ENCODE peak calls at places on chromosome 17, in ten cellular contexts. One of them, this sample, is unnamed.

GRCh38 chr17:2814049-2814448 is 17.8 kb downstream of the RAP1GAP2 start:
- DNase-seq in upper lobe of right lung: no peak
- DNase-seq in GM23338: no peak
- DNase-seq in testis: no peak
- DNase-seq in OCI-LY7: peak; percentile 28
- DNase-seq in fibroblast of lung: no peak
- DNase-seq in ascending aorta: no peak
- DNase-seq in sigmoid colon: no peak
- DNase-seq in lung: no peak
- DNase-seq in stomach: no peak
- DNase-seq in this sample: no peak

GRCh38 chr17:48546924-48547838 is 2.3 kb upstream of the HOXB2 start:
- DNase-seq in upper lobe of right lung: no peak
- DNase-seq in GM23338: no peak
- DNase-seq in testis: no peak
- DNase-seq in OCI-LY7: no peak
- DNase-seq in fibroblast of lung: peak; percentile 57
- DNase-seq in ascending aorta: no peak
- DNase-seq in sigmoid colon: peak; percentile 90
- DNase-seq in lung: no peak
- DNase-seq in stomach: no peak
- DNase-seq in this sample: no peak

GRCh38 chr17:20026960-20027359 is 17.8 kb downstream of the SPECC1 start:
- DNase-seq in upper lobe of right lung: no peak
- DNase-seq in GM23338: no peak
- DNase-seq in testis: no peak
- DNase-seq in OCI-LY7: no peak
- DNase-seq in fibroblast of lung: no peak
- DNase-seq in ascending aorta: no peak
- DNase-seq in sigmoid colon: no peak
- DNase-seq in lung: no peak
- DNase-seq in stomach: no peak
- DNase-seq in this sample: no peak

GRCh38 chr17:58333396-58334207 is 5.0 kb upstream of the TSPOAP1 start:
- DNase-seq in upper lobe of right lung: peak; percentile 20
- DNase-seq in GM23338: no peak
- DNase-seq in testis: no peak
- DNase-seq in OCI-LY7: peak; percentile 64
- DNase-seq in fibroblast of lung: no peak
- DNase-seq in ascending aorta: no peak
- DNase-seq in sigmoid colon: no peak
- DNase-seq in lung: no peak
- DNase-seq in stomach: no peak
- DNase-seq in this sample: no peak

GRCh38 chr17:72120878-72121163 is at the start of gene SOX9:
- DNase-seq in upper lobe of right lung: peak; percentile 90
- DNase-seq in GM23338: peak; percentile 97
- DNase-seq in testis: peak; percentile 95
- DNase-seq in OCI-LY7: no peak
- DNase-seq in fibroblast of lung: peak; percentile 98
- DNase-seq in ascending aorta: no peak
- DNase-seq in sigmoid colon: peak; percentile 86
- DNase-seq in lung: peak; percentile 92
- DNase-seq in stomach: peak; percentile 92
- DNase-seq in this sample: peak; percentile 97

GRCh38 chr17:30378191-30378796 is 433 bp upstream of the CPD start:
- DNase-seq in upper lobe of right lung: peak; percentile 68
- DNase-seq in GM23338: peak; percentile 37
- DNase-seq in testis: peak; percentile 50
- DNase-seq in OCI-LY7: peak; percentile 5
- DNase-seq in fibroblast of lung: peak; percentile 23
- DNase-seq in ascending aorta: no peak
- DNase-seq in sigmoid colon: peak; percentile 73
- DNase-seq in lung: no peak
- DNase-seq in stomach: peak; percentile 40
- DNase-seq in this sample: no peak

GRCh38 chr17:38898812-38899348 is 26.5 kb upstream of the LASP1NB start:
- DNase-seq in upper lobe of right lung: peak; percentile 74
- DNase-seq in GM23338: no peak
- DNase-seq in testis: no peak
- DNase-seq in OCI-LY7: peak; percentile 88
- DNase-seq in fibroblast of lung: no peak
- DNase-seq in ascending aorta: no peak
- DNase-seq in sigmoid colon: no peak
- DNase-seq in lung: peak; percentile 53
- DNase-seq in stomach: peak; percentile 50
- DNase-seq in this sample: no peak

GRCh38 chr17:38789185-38789584 is 10.2 kb downstream of the PIP4K2B start:
- DNase-seq in upper lobe of right lung: no peak
- DNase-seq in GM23338: peak; percentile 38
- DNase-seq in testis: no peak
- DNase-seq in OCI-LY7: no peak
- DNase-seq in fibroblast of lung: no peak
- DNase-seq in ascending aorta: no peak
- DNase-seq in sigmoid colon: no peak
- DNase-seq in lung: no peak
- DNase-seq in stomach: no peak
- DNase-seq in this sample: no peak

GRCh38 chr17:82101767-82102679 is 4.0 kb upstream of the FASN start:
- DNase-seq in upper lobe of right lung: no peak
- DNase-seq in GM23338: no peak
- DNase-seq in testis: no peak
- DNase-seq in OCI-LY7: peak; percentile 66
- DNase-seq in fibroblast of lung: no peak
- DNase-seq in ascending aorta: no peak
- DNase-seq in sigmoid colon: no peak
- DNase-seq in lung: no peak
- DNase-seq in stomach: peak; percentile 73
- DNase-seq in this sample: no peak

GRCh38 chr17:82105417-82105881 is 7.4 kb upstream of the FASN start:
- DNase-seq in upper lobe of right lung: no peak
- DNase-seq in GM23338: no peak
- DNase-seq in testis: no peak
- DNase-seq in OCI-LY7: peak; percentile 24
- DNase-seq in fibroblast of lung: no peak
- DNase-seq in ascending aorta: no peak
- DNase-seq in sigmoid colon: peak; percentile 64
- DNase-seq in lung: no peak
- DNase-seq in stomach: no peak
- DNase-seq in this sample: no peak

GRCh38 chr17:82105882-82106696 is 8.1 kb upstream of the FASN start:
- DNase-seq in upper lobe of right lung: peak; percentile 91
- DNase-seq in GM23338: peak; percentile 89
- DNase-seq in testis: peak; percentile 46
- DNase-seq in OCI-LY7: peak; percentile 87
- DNase-seq in fibroblast of lung: peak; percentile 35
- DNase-seq in ascending aorta: no peak
- DNase-seq in sigmoid colon: peak; percentile 73
- DNase-seq in lung: peak; percentile 81
- DNase-seq in stomach: peak; percentile 83
- DNase-seq in this sample: no peak

GRCh38 chr17:82104797-82105416 is 6.9 kb upstream of the FASN start:
- DNase-seq in upper lobe of right lung: no peak
- DNase-seq in GM23338: no peak
- DNase-seq in testis: no peak
- DNase-seq in OCI-LY7: no peak
- DNase-seq in fibroblast of lung: no peak
- DNase-seq in ascending aorta: no peak
- DNase-seq in sigmoid colon: no peak
- DNase-seq in lung: no peak
- DNase-seq in stomach: no peak
- DNase-seq in this sample: no peak

GRCh38 chr17:82103588-82104451 is 5.8 kb upstream of the FASN start:
- DNase-seq in upper lobe of right lung: peak; percentile 89
- DNase-seq in GM23338: peak; percentile 76
- DNase-seq in testis: peak; percentile 85
- DNase-seq in OCI-LY7: peak; percentile 23
- DNase-seq in fibroblast of lung: no peak
- DNase-seq in ascending aorta: no peak
- DNase-seq in sigmoid colon: peak; percentile 91
- DNase-seq in lung: peak; percentile 77
- DNase-seq in stomach: peak; percentile 89
- DNase-seq in this sample: no peak
- H3K4me1 ChIP-seq in upper lobe of right lung: peaks cover 55% of the 10 kb centered on the region
- H3K4me1 ChIP-seq in GM23338: peaks cover 51% of the 10 kb centered on the region
- H3K4me1 ChIP-seq in testis: peaks cover 53% of the 10 kb centered on the region
- H3K4me1 ChIP-seq in OCI-LY7: peaks cover 65% of the 10 kb centered on the region
- H3K4me1 ChIP-seq in fibroblast of lung: peaks cover 17% of the 10 kb centered on the region
- H3K4me1 ChIP-seq in ascending aorta: peaks cover 22% of the 10 kb centered on the region
- H3K4me1 ChIP-seq in sigmoid colon: peaks cover 57% of the 10 kb centered on the region
- H3K4me1 ChIP-seq in lung: peaks cover 38% of the 10 kb centered on the region
- H3K4me1 ChIP-seq in stomach: peaks cover 91% of the 10 kb centered on the region
- H3K4me1 ChIP-seq in this sample: peaks cover 44% of the 10 kb centered on the region

GRCh38 chr17:36534117-36534880 is at the start of gene MYO19:
- DNase-seq in upper lobe of right lung: peak; percentile 88
- DNase-seq in GM23338: peak; percentile 92
- DNase-seq in testis: peak; percentile 72
- DNase-seq in OCI-LY7: peak; percentile 66
- DNase-seq in fibroblast of lung: peak; percentile 58
- DNase-seq in ascending aorta: no peak
- DNase-seq in sigmoid colon: peak; percentile 87
- DNase-seq in lung: peak; percentile 63
- DNase-seq in stomach: peak; percentile 72
- DNase-seq in this sample: peak; percentile 84

GRCh38 chr17:36535669-36536081 is 888 bp downstream of the PIGW start:
- DNase-seq in upper lobe of right lung: no peak
- DNase-seq in GM23338: no peak
- DNase-seq in testis: no peak
- DNase-seq in OCI-LY7: no peak
- DNase-seq in fibroblast of lung: no peak
- DNase-seq in ascending aorta: no peak
- DNase-seq in sigmoid colon: no peak
- DNase-seq in lung: no peak
- DNase-seq in stomach: no peak
- DNase-seq in this sample: no peak

GRCh38 chr17:36529121-36529520 is 5.5 kb downstream of the MYO19 start:
- DNase-seq in upper lobe of right lung: no peak
- DNase-seq in GM23338: no peak
- DNase-seq in testis: no peak
- DNase-seq in OCI-LY7: no peak
- DNase-seq in fibroblast of lung: peak; percentile 58
- DNase-seq in ascending aorta: no peak
- DNase-seq in sigmoid colon: no peak
- DNase-seq in lung: peak; percentile 15
- DNase-seq in stomach: no peak
- DNase-seq in this sample: no peak

GRCh38 chr17:36532435-36532975 is 2.2 kb downstream of the MYO19 start:
- DNase-seq in upper lobe of right lung: no peak
- DNase-seq in GM23338: no peak
- DNase-seq in testis: no peak
- DNase-seq in OCI-LY7: no peak
- DNase-seq in fibroblast of lung: no peak
- DNase-seq in ascending aorta: no peak
- DNase-seq in sigmoid colon: no peak
- DNase-seq in lung: no peak
- DNase-seq in stomach: no peak
- DNase-seq in this sample: no peak

DNA sequence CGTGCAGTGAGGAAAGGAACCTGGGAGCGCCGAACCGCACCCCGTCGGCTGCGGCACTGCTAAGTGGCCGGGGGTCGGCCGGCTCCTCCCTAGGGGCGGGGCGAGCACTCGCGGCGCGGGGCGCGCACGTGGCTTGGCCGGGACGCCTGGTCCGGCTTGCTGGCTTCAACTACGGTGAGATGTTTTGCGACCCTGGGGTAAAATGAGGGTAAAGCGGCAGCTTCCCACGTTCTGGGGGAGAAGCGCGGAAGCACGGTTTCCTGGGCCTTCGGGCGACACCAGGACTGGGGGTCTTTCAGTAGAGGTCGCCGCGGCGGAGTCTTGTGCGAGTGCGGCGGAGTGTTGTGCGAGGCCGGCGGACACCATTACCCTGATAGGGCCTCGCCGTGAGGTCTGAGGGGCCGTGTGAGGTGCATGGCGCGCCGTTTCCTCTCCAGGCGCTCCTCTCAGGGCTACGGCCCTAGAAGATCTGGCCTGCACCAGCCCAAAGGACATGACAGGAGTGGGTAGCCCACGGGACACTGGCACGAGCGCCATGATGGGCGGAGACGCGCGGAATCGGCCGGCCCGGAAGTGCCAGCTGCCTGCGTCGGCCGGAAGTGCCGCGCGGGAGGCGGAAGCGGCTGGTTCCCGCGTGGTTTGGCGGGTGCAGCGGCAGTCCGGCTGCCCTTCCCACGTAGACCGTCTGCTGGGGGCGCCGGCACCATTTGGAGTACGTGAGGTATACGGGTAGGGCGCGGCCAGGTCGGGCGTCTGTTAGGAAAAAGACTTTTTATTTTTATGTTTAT is at the start of gene PIGW:
- DNase-seq in upper lobe of right lung: peak; percentile 96
- DNase-seq in GM23338: peak; percentile 95
- DNase-seq in testis: peak; percentile 89
- DNase-seq in OCI-LY7: peak; percentile 94
- DNase-seq in fibroblast of lung: peak; percentile 89
- DNase-seq in ascending aorta: peak; percentile 39
- DNase-seq in sigmoid colon: peak; percentile 93
- DNase-seq in lung: peak; percentile 88
- DNase-seq in stomach: peak; percentile 89
- DNase-seq in this sample: peak; percentile 94
- TF ChIP-seq CTCF in upper lobe of right lung: no peak
- TF ChIP-seq CTCF in GM23338: no peak
- TF ChIP-seq CTCF in testis: peak; percentile 9
- TF ChIP-seq CTCF in OCI-LY7: peak; percentile 39
- TF ChIP-seq CTCF in fibroblast of lung: no peak
- TF ChIP-seq CTCF in ascending aorta: peak; percentile 7
- TF ChIP-seq CTCF in sigmoid colon: no peak
- TF ChIP-seq CTCF in lung: no peak
- TF ChIP-seq CTCF in stomach: no peak
- TF ChIP-seq CTCF in this sample: peak; percentile 6

GRCh38 chr17:44956076-44956475 is 8.5 kb upstream of the KIF18B start:
- DNase-seq in upper lobe of right lung: no peak
- DNase-seq in GM23338: no peak
- DNase-seq in testis: no peak
- DNase-seq in OCI-LY7: no peak
- DNase-seq in fibroblast of lung: no peak
- DNase-seq in ascending aorta: no peak
- DNase-seq in sigmoid colon: peak; percentile 15
- DNase-seq in lung: no peak
- DNase-seq in stomach: no peak
- DNase-seq in this sample: peak; percentile 37

GRCh38 chr17:44947461-44948314 is at the start of gene KIF18B:
- DNase-seq in upper lobe of right lung: peak; percentile 91
- DNase-seq in GM23338: peak; percentile 99
- DNase-seq in testis: peak; percentile 95
- DNase-seq in OCI-LY7: peak; percentile 98
- DNase-seq in fibroblast of lung: peak; percentile 93
- DNase-seq in ascending aorta: peak; percentile 59
- DNase-seq in sigmoid colon: peak; percentile 95
- DNase-seq in lung: peak; percentile 90
- DNase-seq in stomach: peak; percentile 87
- DNase-seq in this sample: peak; percentile 97

GRCh38 chr17:44948315-44948795 is 782 bp upstream of the KIF18B start:
- DNase-seq in upper lobe of right lung: no peak
- DNase-seq in GM23338: no peak
- DNase-seq in testis: no peak
- DNase-seq in OCI-LY7: no peak
- DNase-seq in fibroblast of lung: no peak
- DNase-seq in ascending aorta: no peak
- DNase-seq in sigmoid colon: peak; percentile 12
- DNase-seq in lung: no peak
- DNase-seq in stomach: no peak
- DNase-seq in this sample: no peak

GRCh38 chr17:44956998-44957981 is 9.7 kb upstream of the KIF18B start:
- DNase-seq in upper lobe of right lung: no peak
- DNase-seq in GM23338: no peak
- DNase-seq in testis: no peak
- DNase-seq in OCI-LY7: no peak
- DNase-seq in fibroblast of lung: no peak
- DNase-seq in ascending aorta: no peak
- DNase-seq in sigmoid colon: peak; percentile 29
- DNase-seq in lung: no peak
- DNase-seq in stomach: no peak
- DNase-seq in this sample: peak; percentile 38

GRCh38 chr17:44952946-44953475 is 5.4 kb upstream of the KIF18B start:
- DNase-seq in upper lobe of right lung: peak; percentile 25
- DNase-seq in GM23338: peak; percentile 46
- DNase-seq in testis: no peak
- DNase-seq in OCI-LY7: no peak
- DNase-seq in fibroblast of lung: no peak
- DNase-seq in ascending aorta: no peak
- DNase-seq in sigmoid colon: peak; percentile 36
- DNase-seq in lung: no peak
- DNase-seq in stomach: no peak
- DNase-seq in this sample: peak; percentile 24
- H3K4me3 ChIP-seq in upper lobe of right lung: no peak overlapping the region
- H3K4me3 ChIP-seq in GM23338: no peak overlapping the region
- H3K4me3 ChIP-seq in testis: no peak overlapping the region
- H3K4me3 ChIP-seq in OCI-LY7: no peak overlapping the region
- H3K4me3 ChIP-seq in fibroblast of lung: no peak overlapping the region
- H3K4me3 ChIP-seq in ascending aorta: no peak overlapping the region
- H3K4me3 ChIP-seq in sigmoid colon: no peak overlapping the region
- H3K4me3 ChIP-seq in lung: no peak overlapping the region
- H3K4me3 ChIP-seq in stomach: no peak overlapping the region
- H3K4me3 ChIP-seq in this sample: no peak overlapping the region

DNA sequence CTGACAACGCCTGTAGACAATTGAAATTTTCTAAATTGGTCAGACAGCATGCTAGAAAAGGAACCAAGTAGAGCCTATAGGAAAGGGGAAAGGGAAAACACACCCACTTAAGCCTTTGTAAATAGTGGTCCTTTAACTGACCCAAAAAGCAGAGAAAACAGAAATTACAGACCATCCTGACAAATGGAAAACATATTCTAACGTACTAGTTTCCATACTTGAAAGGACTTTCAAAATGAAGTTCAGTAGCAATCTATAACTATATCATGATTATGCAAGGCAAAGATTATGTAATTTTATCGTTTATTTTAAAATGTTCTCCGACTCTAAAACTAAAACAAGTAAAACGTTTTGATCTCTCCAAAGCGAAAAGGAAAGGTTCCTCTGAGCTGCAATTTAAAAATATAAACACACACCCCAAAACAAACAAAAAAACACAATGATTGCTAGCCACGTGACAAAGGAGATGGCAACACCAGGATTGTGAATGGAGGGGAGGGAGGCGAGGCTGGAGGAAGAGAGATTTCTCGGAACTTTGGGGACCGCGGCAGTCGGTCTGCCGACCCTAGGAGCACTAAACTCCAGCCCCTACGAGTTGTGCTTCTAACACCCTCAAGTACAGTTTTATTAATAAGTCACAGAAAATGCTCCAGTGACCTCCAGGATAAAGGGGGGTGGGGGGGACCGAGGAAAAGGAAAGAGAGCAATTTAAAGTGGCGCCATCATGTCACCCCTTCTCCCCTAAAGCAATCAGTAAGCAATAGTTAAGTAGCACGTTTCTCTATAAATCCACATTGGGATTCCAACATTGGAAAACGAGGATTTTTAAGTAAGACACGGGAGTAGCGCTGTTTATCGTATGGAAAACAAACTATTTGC is 1.7 kb downstream of the KANSL1 start:
- DNase-seq in upper lobe of right lung: no peak
- DNase-seq in GM23338: peak; percentile 91
- DNase-seq in testis: peak; percentile 52
- DNase-seq in OCI-LY7: peak; percentile 49
- DNase-seq in fibroblast of lung: peak; percentile 35
- DNase-seq in ascending aorta: no peak
- DNase-seq in sigmoid colon: no peak
- DNase-seq in lung: no peak
- DNase-seq in stomach: no peak
- DNase-seq in this sample: no peak
- H3K4me1 ChIP-seq in upper lobe of right lung: peaks cover 46% of the 10 kb centered on the region
- H3K4me1 ChIP-seq in GM23338: peaks cover 53% of the 10 kb centered on the region
- H3K4me1 ChIP-seq in testis: peaks cover 28% of the 10 kb centered on the region
- H3K4me1 ChIP-seq in OCI-LY7: peaks cover 61% of the 10 kb centered on the region
- H3K4me1 ChIP-seq in fibroblast of lung: peaks cover 11% of the 10 kb centered on the region
- H3K4me1 ChIP-seq in ascending aorta: peaks cover 48% of the 10 kb centered on the region
- H3K4me1 ChIP-seq in sigmoid colon: peaks cover 52% of the 10 kb centered on the region
- H3K4me1 ChIP-seq in lung: peaks cover 7% of the 10 kb centered on the region
- H3K4me1 ChIP-seq in stomach: peaks cover 68% of the 10 kb centered on the region
- H3K4me1 ChIP-seq in this sample: peaks cover 30% of the 10 kb centered on the region